ENCODE peak calls at places on chromosomes 16 and 17, in four cellular contexts. E, B, W and A are unnamed samples.
A peak's percentile ranks its signal among the peaks of the same experiment; 100 is the strongest.

GRCh38 chr16:75273054-75273925 is 21.9 kb upstream of the BCAR1 start:
- DNase-seq in B (no peak), W (no peak), E (no peak), A (peak; percentile 47)

GRCh38 chr16:2904100-2904921 is 7.4 kb upstream of the FLYWCH1 start:
- DNase-seq in B (peak; percentile 86), E (peak; percentile 86), W (peak; percentile 88), A (peak; percentile 93)

GRCh38 chr17:47945080-47945479 is 3.7 kb downstream of the PNPO start:
- DNase-seq in W (no peak), E (no peak), B (no peak), A (no peak)

GRCh38 chr16:7183768-7184167 is 148.9 kb upstream of the RBFOX1 start:
- DNase-seq in W (no peak), B (no peak), E (no peak), A (no peak)

GRCh38 chr17:34670618-34671017 is 91.2 kb downstream of the TMEM132E start:
- DNase-seq in B (no peak), W (no peak), E (no peak), A (no peak)

GRCh38 chr17:4161560-4162221 is 18.7 kb downstream of the CYB5D2 start:
- DNase-seq in W (peak; percentile 38), B (no peak), E (no peak), A (no peak)

GRCh38 chr17:41029633-41030245 is at the start of gene KRTAP1-4:
- DNase-seq in B (no peak), W (no peak), E (no peak), A (no peak)

GRCh38 chr17:34561328-34561727 is 18.1 kb upstream of the TMEM132E start:
- DNase-seq in E (no peak), B (no peak), W (no peak), A (no peak)

GRCh38 chr17:75927286-75927922 is 13.4 kb downstream of the FBF1 start:
- DNase-seq in E (peak; percentile 52), B (no peak), W (peak; percentile 45), A (no peak)

GRCh38 chr16:15708096-15708495 is 58.1 kb downstream of the NDE1 start:
- DNase-seq in W (peak; percentile 44), B (no peak), E (no peak), A (no peak)

GRCh38 chr17:72388765-72389473 is 268.1 kb downstream of the SOX9 start:
- DNase-seq in W (no peak), E (no peak), B (no peak), A (no peak)

GRCh38 chr17:76005263-76006149 is 4.9 kb downstream of the CDK3 start:
- DNase-seq in B (peak; percentile 76), W (peak; percentile 73), E (peak; percentile 89), A (peak; percentile 34)